ENCODE peak calls at places on chromosome 16, in ten cellular contexts. One of them, this sample, is unnamed.

GRCh38 chr16:78669994-78670393 is 570.5 kb downstream of the WWOX start:
- DNase-seq in stomach: no peak
- DNase-seq in A549: no peak
- DNase-seq in mammary epithelial cell: no peak
- DNase-seq in heart left ventricle: peak; percentile 76
- DNase-seq in heart right ventricle: peak; percentile 77
- DNase-seq in effector memory CD4-positive, alpha-beta T cell: no peak
- DNase-seq in PC-9: no peak
- DNase-seq in MM.1S: no peak
- DNase-seq in sigmoid colon: no peak
- DNase-seq in this sample: peak; percentile 32

GRCh38 chr16:10936585-10936984 is 5.7 kb downstream of the DEXI start:
- DNase-seq in stomach: no peak
- DNase-seq in A549: no peak
- DNase-seq in mammary epithelial cell: no peak
- DNase-seq in heart left ventricle: no peak
- DNase-seq in heart right ventricle: no peak
- DNase-seq in effector memory CD4-positive, alpha-beta T cell: no peak
- DNase-seq in PC-9: no peak
- DNase-seq in MM.1S: no peak
- DNase-seq in sigmoid colon: no peak
- DNase-seq in this sample: no peak

GRCh38 chr16:75250809-75251279 is 580 bp downstream of the BCAR1 start:
- DNase-seq in stomach: peak; percentile 80
- DNase-seq in A549: peak; percentile 91
- DNase-seq in mammary epithelial cell: no peak
- DNase-seq in heart left ventricle: no peak
- DNase-seq in heart right ventricle: no peak
- DNase-seq in effector memory CD4-positive, alpha-beta T cell: no peak
- DNase-seq in PC-9: no peak
- DNase-seq in MM.1S: no peak
- DNase-seq in sigmoid colon: peak; percentile 79
- DNase-seq in this sample: no peak

GRCh38 chr16:12002447-12003006 is 26.0 kb downstream of the SNX29 start:
- DNase-seq in stomach: no peak
- DNase-seq in A549: no peak
- DNase-seq in mammary epithelial cell: no peak
- DNase-seq in heart left ventricle: no peak
- DNase-seq in heart right ventricle: peak; percentile 23
- DNase-seq in effector memory CD4-positive, alpha-beta T cell: no peak
- DNase-seq in PC-9: no peak
- DNase-seq in MM.1S: no peak
- DNase-seq in sigmoid colon: no peak
- DNase-seq in this sample: no peak

GRCh38 chr16:89410794-89411309 is 79.5 kb downstream of the ANKRD11 start:
- DNase-seq in stomach: peak; percentile 89
- DNase-seq in A549: no peak
- DNase-seq in mammary epithelial cell: peak; percentile 67
- DNase-seq in heart left ventricle: peak; percentile 55
- DNase-seq in heart right ventricle: peak; percentile 62
- DNase-seq in effector memory CD4-positive, alpha-beta T cell: no peak
- DNase-seq in PC-9: no peak
- DNase-seq in MM.1S: no peak
- DNase-seq in sigmoid colon: peak; percentile 78
- DNase-seq in this sample: peak; percentile 73

GRCh38 chr16:46916980-46917379 is 32.8 kb downstream of the GPT2 start:
- DNase-seq in stomach: no peak
- DNase-seq in A549: peak; percentile 25
- DNase-seq in mammary epithelial cell: no peak
- DNase-seq in heart left ventricle: no peak
- DNase-seq in heart right ventricle: no peak
- DNase-seq in effector memory CD4-positive, alpha-beta T cell: no peak
- DNase-seq in PC-9: no peak
- DNase-seq in MM.1S: no peak
- DNase-seq in sigmoid colon: no peak
- DNase-seq in this sample: no peak

GRCh38 chr16:17233301-17234002 is 237.3 kb downstream of the XYLT1 start:
- DNase-seq in stomach: no peak
- DNase-seq in A549: no peak
- DNase-seq in mammary epithelial cell: no peak
- DNase-seq in heart left ventricle: no peak
- DNase-seq in heart right ventricle: no peak
- DNase-seq in effector memory CD4-positive, alpha-beta T cell: no peak
- DNase-seq in PC-9: no peak
- DNase-seq in MM.1S: no peak
- DNase-seq in sigmoid colon: no peak
- DNase-seq in this sample: no peak

GRCh38 chr16:61887903-61888302 is 148.3 kb downstream of the CDH8 start:
- DNase-seq in stomach: no peak
- DNase-seq in A549: no peak
- DNase-seq in mammary epithelial cell: peak; percentile 2
- DNase-seq in heart left ventricle: no peak
- DNase-seq in heart right ventricle: peak; percentile 4
- DNase-seq in effector memory CD4-positive, alpha-beta T cell: no peak
- DNase-seq in PC-9: no peak
- DNase-seq in MM.1S: peak; percentile 48
- DNase-seq in sigmoid colon: no peak
- DNase-seq in this sample: no peak

GRCh38 chr16:84616515-84616914 is 1.4 kb downstream of the COTL1 start:
- DNase-seq in stomach: no peak
- DNase-seq in A549: no peak
- DNase-seq in mammary epithelial cell: no peak
- DNase-seq in heart left ventricle: no peak
- DNase-seq in heart right ventricle: no peak
- DNase-seq in effector memory CD4-positive, alpha-beta T cell: no peak
- DNase-seq in PC-9: no peak
- DNase-seq in MM.1S: no peak
- DNase-seq in sigmoid colon: no peak
- DNase-seq in this sample: no peak

GRCh38 chr16:50991436-50991835 is 159.6 kb downstream of the SALL1 start:
- DNase-seq in stomach: no peak
- DNase-seq in A549: no peak
- DNase-seq in mammary epithelial cell: no peak
- DNase-seq in heart left ventricle: no peak
- DNase-seq in heart right ventricle: no peak
- DNase-seq in effector memory CD4-positive, alpha-beta T cell: no peak
- DNase-seq in PC-9: no peak
- DNase-seq in MM.1S: no peak
- DNase-seq in sigmoid colon: no peak
- DNase-seq in this sample: no peak
- H3K27ac ChIP-seq in stomach: no peak overlapping the region
- H3K27ac ChIP-seq in A549: no peak overlapping the region
- H3K27ac ChIP-seq in mammary epithelial cell: no peak overlapping the region
- H3K27ac ChIP-seq in heart left ventricle: no peak overlapping the region
- H3K27ac ChIP-seq in heart right ventricle: no peak overlapping the region
- H3K27ac ChIP-seq in effector memory CD4-positive, alpha-beta T cell: no peak overlapping the region
- H3K27ac ChIP-seq in PC-9: no peak overlapping the region
- H3K27ac ChIP-seq in MM.1S: no peak overlapping the region
- H3K27ac ChIP-seq in sigmoid colon: no peak overlapping the region
- H3K27ac ChIP-seq in this sample: no peak overlapping the region

GRCh38 chr16:50265716-50266336 is 525 bp upstream of the ADCY7 start:
- DNase-seq in stomach: no peak
- DNase-seq in A549: no peak
- DNase-seq in mammary epithelial cell: no peak
- DNase-seq in heart left ventricle: no peak
- DNase-seq in heart right ventricle: no peak
- DNase-seq in effector memory CD4-positive, alpha-beta T cell: no peak
- DNase-seq in PC-9: no peak
- DNase-seq in MM.1S: no peak
- DNase-seq in sigmoid colon: peak; percentile 54
- DNase-seq in this sample: no peak
- H3K27ac ChIP-seq in stomach: peak overlapping the region; percentile 66
- H3K27ac ChIP-seq in A549: peak overlapping the region; percentile 19
- H3K27ac ChIP-seq in mammary epithelial cell: no peak overlapping the region
- H3K27ac ChIP-seq in heart left ventricle: peak overlapping the region; percentile 45
- H3K27ac ChIP-seq in heart right ventricle: peak overlapping the region; percentile 50
- H3K27ac ChIP-seq in effector memory CD4-positive, alpha-beta T cell: peak overlapping the region; percentile 83
- H3K27ac ChIP-seq in PC-9: peak overlapping the region; percentile 30
- H3K27ac ChIP-seq in MM.1S: no peak overlapping the region
- H3K27ac ChIP-seq in sigmoid colon: no peak overlapping the region
- H3K27ac ChIP-seq in this sample: no peak overlapping the region

DNA sequence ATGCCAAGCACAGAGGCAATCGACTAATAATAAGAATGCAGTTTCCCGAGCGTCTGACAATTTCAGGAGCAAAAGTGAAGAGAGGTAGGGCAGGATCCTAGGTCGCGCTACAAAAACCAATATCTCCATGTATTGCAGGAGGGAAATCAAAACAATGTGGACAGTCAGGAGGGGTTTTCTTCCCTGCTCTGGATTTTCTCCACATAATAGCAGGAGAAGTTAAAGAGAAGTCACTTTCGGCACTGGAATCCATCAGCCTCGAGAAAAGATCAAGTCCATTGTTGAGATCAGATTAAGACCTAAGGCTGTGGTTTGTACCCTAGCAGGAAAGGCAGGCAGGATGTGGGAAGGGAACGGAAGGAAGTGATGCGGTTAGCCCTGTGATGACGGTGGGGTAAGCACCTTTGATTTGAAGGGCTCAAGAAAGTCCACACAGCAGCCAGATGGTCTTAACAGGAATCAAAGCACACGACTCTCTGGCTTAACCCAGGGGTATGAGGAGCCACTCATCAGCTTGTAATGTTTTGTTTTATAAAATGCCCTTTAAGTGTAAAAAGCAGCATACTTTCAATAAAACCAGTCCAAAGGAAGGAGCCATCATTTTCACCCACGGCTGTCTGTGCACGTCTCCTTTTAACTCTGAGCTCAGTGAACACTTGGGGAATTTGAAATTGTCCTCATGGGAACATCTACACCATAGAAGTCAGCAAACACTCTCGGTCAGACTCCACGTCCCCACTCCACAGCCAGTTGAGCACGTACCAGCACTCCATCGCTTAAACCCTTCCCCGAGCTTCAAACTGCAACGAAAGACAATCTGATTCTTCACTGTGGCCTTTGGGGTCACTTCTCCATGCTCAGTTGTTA is 15.8 kb upstream of the AKTIP start:
- DNase-seq in stomach: peak; percentile 58
- DNase-seq in A549: no peak
- DNase-seq in mammary epithelial cell: no peak
- DNase-seq in heart left ventricle: peak; percentile 76
- DNase-seq in heart right ventricle: peak; percentile 79
- DNase-seq in effector memory CD4-positive, alpha-beta T cell: peak; percentile 68
- DNase-seq in PC-9: no peak
- DNase-seq in MM.1S: peak; percentile 96
- DNase-seq in sigmoid colon: no peak
- DNase-seq in this sample: peak; percentile 58
- H3K27ac ChIP-seq in stomach: peak overlapping the region; percentile 79
- H3K27ac ChIP-seq in A549: no peak overlapping the region
- H3K27ac ChIP-seq in mammary epithelial cell: no peak overlapping the region
- H3K27ac ChIP-seq in heart left ventricle: peak overlapping the region; percentile 88
- H3K27ac ChIP-seq in heart right ventricle: peak overlapping the region; percentile 90
- H3K27ac ChIP-seq in effector memory CD4-positive, alpha-beta T cell: peak overlapping the region; percentile 0
- H3K27ac ChIP-seq in PC-9: no peak overlapping the region
- H3K27ac ChIP-seq in MM.1S: peak overlapping the region; percentile 96
- H3K27ac ChIP-seq in sigmoid colon: peak overlapping the region; percentile 17
- H3K27ac ChIP-seq in this sample: peak overlapping the region; percentile 72

GRCh38 chr16:59597269-59597668 is 863.2 kb upstream of the GOT2 start:
- DNase-seq in stomach: no peak
- DNase-seq in A549: no peak
- DNase-seq in mammary epithelial cell: peak; percentile 3
- DNase-seq in heart left ventricle: no peak
- DNase-seq in heart right ventricle: no peak
- DNase-seq in effector memory CD4-positive, alpha-beta T cell: no peak
- DNase-seq in PC-9: no peak
- DNase-seq in MM.1S: no peak
- DNase-seq in sigmoid colon: no peak
- DNase-seq in this sample: no peak

GRCh38 chr16:59591480-59591879 is 857.4 kb upstream of the GOT2 start:
- DNase-seq in stomach: no peak
- DNase-seq in A549: no peak
- DNase-seq in mammary epithelial cell: no peak
- DNase-seq in heart left ventricle: no peak
- DNase-seq in heart right ventricle: no peak
- DNase-seq in effector memory CD4-positive, alpha-beta T cell: no peak
- DNase-seq in PC-9: no peak
- DNase-seq in MM.1S: no peak
- DNase-seq in sigmoid colon: no peak
- DNase-seq in this sample: no peak

DNA sequence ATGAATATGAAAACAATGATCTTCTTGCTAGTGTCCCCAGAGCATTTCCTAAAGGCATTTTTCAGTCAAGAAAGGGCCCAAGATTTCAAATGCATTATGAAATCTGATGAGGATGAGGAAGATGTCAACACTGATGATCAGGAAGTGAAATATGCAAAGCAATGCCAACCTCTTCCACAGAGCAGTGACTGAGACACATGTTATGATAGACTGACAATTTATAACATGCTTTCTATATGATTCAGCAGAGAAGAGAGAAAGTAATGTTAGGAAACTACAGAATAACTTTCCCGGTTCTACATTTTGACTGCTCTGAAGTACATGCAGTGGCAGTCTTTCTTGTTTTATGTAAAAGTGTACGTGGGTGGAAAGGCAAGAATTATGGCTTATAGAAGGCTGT is 859.1 kb upstream of the GOT2 start:
- DNase-seq in stomach: no peak
- DNase-seq in A549: no peak
- DNase-seq in mammary epithelial cell: peak; percentile 54
- DNase-seq in heart left ventricle: no peak
- DNase-seq in heart right ventricle: no peak
- DNase-seq in effector memory CD4-positive, alpha-beta T cell: no peak
- DNase-seq in PC-9: no peak
- DNase-seq in MM.1S: no peak
- DNase-seq in sigmoid colon: no peak
- DNase-seq in this sample: no peak
- H3K27ac ChIP-seq in stomach: no peak overlapping the region
- H3K27ac ChIP-seq in A549: peak overlapping the region; percentile 55
- H3K27ac ChIP-seq in mammary epithelial cell: no peak overlapping the region
- H3K27ac ChIP-seq in heart left ventricle: no peak overlapping the region
- H3K27ac ChIP-seq in heart right ventricle: no peak overlapping the region
- H3K27ac ChIP-seq in effector memory CD4-positive, alpha-beta T cell: no peak overlapping the region
- H3K27ac ChIP-seq in PC-9: no peak overlapping the region
- H3K27ac ChIP-seq in MM.1S: no peak overlapping the region
- H3K27ac ChIP-seq in sigmoid colon: no peak overlapping the region
- H3K27ac ChIP-seq in this sample: no peak overlapping the region

This sample was measured in lung.